ENCODE peak calls at places on chromosomes 2 and 18, in eight cellular contexts. T is A549; X is lower lobe of right lung; W is epithelial cell of esophagus; H is CD8-positive, alpha-beta T cell; J is astrocyte of the spinal cord; Y is lower leg skin; V is choroid plexus epithelial cell. F is an unnamed sample.

GRCh38 chr2:205685314-205686230 is 3.3 kb downstream of the NRP2 start:
- DNase-seq in W (peak), J (peak), X (peak), Y (no peak), V (peak), T (peak), H (no peak), F (no peak)

GRCh38 chr18:48777026-48777736 is 173.6 kb downstream of the SMAD7 start:
- DNase-seq in W (peak), J (peak), T (peak), Y (no peak), X (peak), H (peak), V (peak), F (no peak)

GRCh38 chr18:10524507-10525425 is 1.1 kb upstream of the NAPG start:
- DNase-seq in J (peak), H (no peak), Y (no peak), V (peak), T (no peak), W (peak), X (no peak), F (peak)

GRCh38 chr2:96274355-96275056 is 8.5 kb downstream of the CIAO1 start:
- DNase-seq in X (no peak), J (no peak), H (no peak), Y (no peak), V (no peak), W (no peak), T (no peak), F (no peak)

GRCh38 chr18:23135679-23136325 is 517 bp downstream of the CABLES1 start:
- DNase-seq in J (no peak), X (peak), H (peak), V (peak), T (no peak), W (peak), Y (no peak), F (no peak)

GRCh38 chr2:222319576-222320440 is 21.0 kb upstream of the PAX3 start:
- DNase-seq in J (no peak), W (peak), H (no peak), X (no peak), T (peak), Y (no peak), V (peak), F (no peak)

GRCh38 chr2:18597618-18598017 is 8.2 kb upstream of the NT5C1B start:
- DNase-seq in J (no peak), X (no peak), T (no peak), H (no peak), Y (no peak), W (no peak), V (no peak), F (no peak)

GRCh38 chr18:22987547-22988182 is 54.5 kb downstream of the RBBP8 start:
- DNase-seq in V (no peak), H (no peak), W (peak), T (no peak), J (no peak), X (no peak), Y (no peak), F (no peak)

GRCh38 chr18:55380574-55380973 is 207.4 kb downstream of the TCF4 start:
- DNase-seq in Y (no peak), T (no peak), J (no peak), W (no peak), X (no peak), V (peak), H (no peak), F (no peak)

GRCh38 chr2:64523667-64524603 is at the start of gene AFTPH:
- DNase-seq in W (peak), J (peak), H (peak), Y (peak), V (peak), X (peak), T (peak), F (peak)
- TF ChIP-seq CTCF in W (no peak), J (no peak), H (no peak), Y (no peak), V (no peak), X (no peak), T (no peak), F (no peak)

GRCh38 chr2:286774-287392 is 1.0 kb downstream of the ALKAL2 start:
- DNase-seq in T (no peak), X (no peak), W (no peak), Y (no peak), H (no peak), V (peak), J (no peak), F (no peak)

GRCh38 chr2:288743-289361 is 961 bp upstream of the ALKAL2 start:
- DNase-seq in X (no peak), Y (no peak), V (no peak), T (no peak), W (no peak), J (no peak), H (no peak), F (no peak)

GRCh38 chr2:288002-288742 is at the start of gene ALKAL2:
- DNase-seq in Y (no peak), H (no peak), J (no peak), X (peak), T (no peak), V (no peak), W (peak), F (no peak)

GRCh38 chr2:285990-286389 is 1.9 kb downstream of the ALKAL2 start:
- DNase-seq in W (no peak), Y (no peak), X (no peak), J (no peak), H (no peak), V (no peak), T (no peak), F (no peak)

DNA sequence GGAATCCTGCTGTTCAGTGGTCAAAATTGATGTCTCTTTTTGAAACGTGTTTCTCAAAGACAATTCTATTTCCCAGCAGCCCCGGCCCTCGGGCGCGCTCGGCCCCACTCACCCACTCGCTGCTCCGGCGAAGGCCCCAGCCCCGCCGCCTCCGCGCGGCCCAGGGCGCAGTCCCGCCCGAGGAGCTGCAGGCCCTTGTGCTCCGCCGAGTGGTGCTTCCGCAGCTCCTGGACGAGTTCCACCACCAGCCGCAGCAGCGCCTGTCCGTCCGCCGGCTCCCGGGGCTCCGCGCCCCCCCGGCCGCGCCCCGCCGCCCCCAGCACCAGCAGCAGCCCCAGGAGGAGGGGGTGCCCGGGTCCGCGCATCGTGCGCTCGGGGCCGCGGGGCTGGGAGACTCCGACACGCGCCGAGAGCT is 413 bp downstream of the ALKAL2 start:
- DNase-seq in W (peak), J (peak), V (peak), X (peak), H (no peak), T (no peak), Y (no peak), F (no peak)
- H3K4me3 ChIP-seq in W (no peak), J (no peak), V (peak), X (peak), H (no peak), T (no peak), Y (peak), F (peak)

GRCh38 chr2:233999182-233999581 is 51.3 kb upstream of the SPP2 start:
- DNase-seq in H (no peak), Y (no peak), X (no peak), T (no peak), W (no peak), V (no peak), J (no peak), F (no peak)

GRCh38 chr2:234003972-234004617 is 46.4 kb upstream of the SPP2 start:
- DNase-seq in Y (no peak), J (peak), W (peak), X (no peak), H (no peak), V (peak), T (peak), F (peak)

GRCh38 chr2:234005126-234005525 is 45.4 kb upstream of the SPP2 start:
- DNase-seq in T (no peak), J (no peak), V (no peak), H (no peak), Y (no peak), X (no peak), W (no peak), F (no peak)

GRCh38 chr2:234002281-234002680 is 48.2 kb upstream of the SPP2 start:
- DNase-seq in W (peak), V (no peak), J (no peak), H (no peak), X (no peak), T (no peak), Y (no peak), F (no peak)

DNA sequence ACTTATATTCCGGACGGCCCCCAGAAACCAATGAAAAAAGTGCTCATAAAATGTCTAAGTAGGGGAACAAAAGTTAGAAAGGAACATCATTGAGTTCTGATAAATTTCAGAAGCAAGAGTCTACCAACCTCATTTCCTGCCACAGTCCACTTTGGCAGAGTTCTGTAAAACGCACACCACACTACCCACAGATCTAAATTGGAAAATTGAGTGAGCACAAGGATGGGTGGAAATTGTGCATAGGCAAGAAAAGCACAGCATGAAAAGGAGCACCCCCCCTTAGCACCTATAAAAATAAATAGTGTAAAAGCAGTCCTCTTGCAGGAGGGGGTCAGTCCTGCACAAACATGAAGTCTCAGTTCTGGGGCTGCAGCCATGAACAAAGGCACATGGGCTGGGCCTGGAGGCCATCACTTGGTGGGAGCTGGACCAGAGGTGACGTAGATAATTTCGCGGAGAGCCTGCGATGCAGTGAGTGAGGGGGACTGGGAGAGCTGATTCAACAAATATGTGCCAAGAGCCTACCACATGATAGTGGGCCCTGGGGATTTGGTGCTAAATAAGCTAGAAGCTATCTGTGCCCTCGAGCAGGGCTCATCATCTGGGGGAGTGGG is 49.0 kb upstream of the SPP2 start:
- DNase-seq in X (no peak), J (no peak), W (no peak), H (no peak), Y (no peak), V (no peak), T (no peak), F (no peak)
- TF ChIP-seq CTCF in X (no peak), J (no peak), W (no peak), H (no peak), Y (no peak), V (no peak), T (no peak), F (no peak)

DNA sequence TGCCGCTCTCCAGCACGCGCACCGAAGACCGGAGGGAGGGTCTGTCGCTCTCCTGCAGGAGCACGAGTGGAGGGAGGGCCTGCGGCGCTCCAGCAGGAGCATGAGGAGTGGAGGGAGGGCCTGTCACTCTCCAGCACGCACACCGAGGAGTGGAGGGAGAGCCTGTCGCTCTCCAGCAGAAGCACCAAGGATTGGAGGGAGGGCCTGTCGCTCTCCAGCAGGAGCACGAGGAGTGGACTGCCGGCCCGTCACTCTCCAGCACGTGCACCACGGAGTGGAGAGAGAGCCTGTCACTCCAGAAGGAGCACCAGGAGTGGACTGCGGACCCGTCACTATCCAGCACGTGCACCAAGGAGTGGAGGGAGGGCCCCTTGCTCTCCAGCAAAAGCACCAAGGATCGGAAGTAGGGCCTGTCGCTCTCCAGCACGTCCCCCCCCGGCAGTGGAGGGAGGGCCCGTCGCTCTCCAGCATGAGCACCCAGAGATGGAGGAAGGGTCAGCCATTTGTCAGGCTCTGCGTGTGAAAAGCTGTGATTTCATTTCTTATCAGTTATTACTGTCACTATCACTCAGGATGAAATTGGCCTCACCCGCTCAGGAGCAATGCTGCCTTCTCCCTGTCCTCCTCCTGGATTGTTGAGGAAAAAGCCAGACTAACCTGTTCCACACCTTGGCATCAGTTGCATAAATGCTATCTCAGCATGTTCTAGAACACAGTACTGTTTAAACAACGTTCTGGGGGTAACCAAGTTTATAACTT is 35.9 kb downstream of the ADI1 start:
- DNase-seq in X (peak), T (peak), W (peak), V (peak), Y (no peak), H (no peak), J (peak), F (no peak)
- H3K4me3 ChIP-seq in X (peak), T (no peak), W (peak), V (no peak), Y (no peak), H (no peak), J (no peak), F (no peak)

DNA sequence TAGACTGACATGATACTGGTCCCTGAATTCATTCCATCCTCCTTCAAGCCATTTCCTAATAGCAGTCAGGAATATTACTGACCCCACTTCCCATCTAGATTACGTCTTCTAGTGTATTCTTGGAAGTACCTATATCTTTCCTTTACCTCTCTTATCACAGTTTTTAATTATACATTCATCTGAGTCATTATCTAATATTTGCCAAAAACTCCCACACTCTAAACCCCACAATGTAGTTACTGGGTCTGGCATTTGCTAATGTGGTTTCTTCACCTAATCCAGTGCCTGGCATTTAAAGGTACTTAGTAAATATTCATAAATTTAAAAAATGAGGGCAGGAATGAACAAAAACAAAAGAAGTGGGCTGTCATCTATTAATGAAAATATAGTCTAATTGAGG is 441.8 kb upstream of the SETBP1 start:
- DNase-seq in Y (no peak), T (no peak), V (no peak), X (no peak), J (no peak), H (no peak), W (no peak), F (no peak)
- TF ChIP-seq CTCF in Y (no peak), T (no peak), V (no peak), X (no peak), J (no peak), H (no peak), W (no peak), F (no peak)

GRCh38 chr2:236160366-236161081 is 7.7 kb downstream of the GBX2 start:
- DNase-seq in Y (no peak), H (no peak), T (no peak), W (no peak), V (no peak), X (no peak), J (no peak), F (no peak)

GRCh38 chr2:236157366-236157765 is 10.8 kb downstream of the GBX2 start:
- DNase-seq in V (no peak), T (no peak), J (no peak), H (no peak), X (no peak), Y (no peak), W (no peak), F (no peak)

GRCh38 chr2:236157815-236158498 is 10.2 kb downstream of the GBX2 start:
- DNase-seq in T (no peak), V (no peak), W (no peak), J (no peak), X (no peak), Y (no peak), H (peak), F (no peak)

GRCh38 chr2:236159778-236160170 is 8.4 kb downstream of the GBX2 start:
- DNase-seq in T (no peak), W (no peak), X (no peak), Y (no peak), H (no peak), V (no peak), J (no peak), F (no peak)

GRCh38 chr2:236158969-236159777 is 9.0 kb downstream of the GBX2 start:
- DNase-seq in H (peak), T (no peak), Y (no peak), X (no peak), W (no peak), J (no peak), V (no peak), F (no peak)
- H3K4me3 ChIP-seq in H (no peak), T (no peak), Y (no peak), X (no peak), W (no peak), J (no peak), V (no peak), F (no peak)

DNA sequence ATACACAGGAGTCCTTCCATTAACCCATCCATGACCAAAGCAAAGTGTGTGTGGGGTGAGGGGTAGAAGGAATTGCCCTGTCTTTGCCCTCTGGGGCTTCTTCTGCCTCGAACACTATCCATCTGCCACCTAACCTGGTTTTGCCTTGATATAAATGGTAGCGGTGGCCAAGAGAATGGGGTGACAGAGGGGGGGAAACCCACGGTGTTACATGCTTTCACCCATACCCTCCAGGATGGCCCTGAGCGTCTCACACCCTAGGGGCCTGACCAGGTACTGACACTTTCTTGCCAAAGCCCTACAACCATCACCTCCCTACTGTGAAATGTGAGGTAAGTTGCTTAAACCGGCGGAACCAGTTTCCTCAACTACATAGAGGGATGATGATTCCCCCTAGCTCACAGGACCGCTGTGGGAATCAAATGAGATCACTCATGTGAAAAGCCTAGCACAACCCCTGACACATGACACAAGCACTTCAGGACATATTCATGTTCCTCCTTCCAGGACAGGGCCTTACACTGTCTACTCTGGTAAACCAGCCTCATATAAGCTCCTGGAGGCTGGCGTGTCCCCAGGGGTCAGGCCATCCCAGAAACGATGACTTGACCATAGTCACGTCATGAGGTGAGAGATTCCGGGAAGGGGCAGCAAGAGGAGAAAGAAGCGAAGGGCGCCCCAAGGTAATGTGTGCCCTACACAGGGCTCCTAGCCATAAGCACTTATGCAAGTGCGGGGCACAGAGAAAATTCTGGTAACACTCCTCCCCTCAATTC is 49.7 kb downstream of the C2orf42 start:
- DNase-seq in H (peak), X (peak), J (peak), V (peak), T (peak), W (peak), Y (peak), F (no peak)
- TF ChIP-seq CTCF in H (peak), X (peak), J (peak), V (peak), T (no peak), W (peak), Y (no peak), F (peak)

GRCh38 chr2:209936106-209936663 is 66.3 kb upstream of the RPE start:
- DNase-seq in H (no peak), V (peak), J (peak), W (peak), X (no peak), Y (no peak), T (peak), F (no peak)

GRCh38 chr2:209937893-209938292 is 64.5 kb upstream of the RPE start:
- DNase-seq in W (no peak), X (no peak), J (peak), V (peak), T (no peak), Y (no peak), H (no peak), F (no peak)

GRCh38 chr2:209938906-209939305 is 63.5 kb upstream of the RPE start:
- DNase-seq in J (no peak), W (peak), V (no peak), Y (no peak), X (no peak), H (no peak), T (no peak), F (no peak)

GRCh38 chr2:209929369-209929768 is 73.1 kb upstream of the RPE start:
- DNase-seq in W (no peak), Y (no peak), J (no peak), T (no peak), H (no peak), V (no peak), X (no peak), F (no peak)

DNA sequence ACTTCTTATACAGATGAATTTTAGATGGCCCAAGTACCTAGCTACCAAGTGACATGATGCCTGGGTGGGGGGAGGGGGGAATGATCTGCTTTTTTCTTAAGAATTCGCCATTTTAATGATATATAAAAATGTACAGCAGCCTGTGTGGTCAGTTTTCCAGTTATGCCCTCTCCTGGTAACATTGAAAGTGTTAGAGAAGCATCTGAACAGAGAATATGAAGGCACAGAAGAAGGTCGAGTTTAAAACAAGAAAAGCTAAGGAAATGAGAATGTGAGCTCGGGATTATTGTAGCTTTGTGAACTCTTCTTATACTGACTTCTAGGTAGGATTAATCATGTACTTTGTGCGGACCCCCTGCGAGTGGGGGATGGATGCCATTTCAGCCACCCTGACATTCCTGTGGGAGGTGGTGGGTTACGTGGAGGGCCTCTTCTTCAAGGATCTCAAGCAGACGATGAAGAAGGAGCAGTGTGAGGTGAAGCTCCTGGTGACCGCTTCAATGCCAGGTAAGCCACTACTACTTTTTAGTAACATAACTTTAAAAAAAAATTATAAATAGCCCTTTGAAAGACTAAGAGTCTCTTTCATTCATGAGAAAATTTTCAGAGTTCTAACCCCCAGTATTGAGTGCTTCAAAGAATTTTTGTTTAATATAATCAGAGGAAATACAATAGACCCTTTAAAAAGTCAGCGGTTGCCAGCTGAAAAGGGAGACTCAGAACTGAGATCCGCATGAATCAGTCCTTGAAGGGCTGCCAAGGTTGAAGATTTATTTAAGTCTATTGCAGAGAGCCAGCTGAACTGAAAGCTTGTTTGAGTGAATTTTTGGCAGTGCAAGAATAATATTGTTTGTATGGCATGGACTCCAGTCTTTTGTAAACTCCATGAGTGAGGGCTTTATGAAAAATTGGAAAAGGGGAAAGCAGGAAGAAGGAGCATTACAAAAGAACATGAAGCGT is 68.7 kb upstream of the RPE start:
- DNase-seq in J (peak), W (peak), Y (no peak), V (peak), X (no peak), T (no peak), H (no peak), F (peak)
- H3K4me3 ChIP-seq in J (peak), W (no peak), Y (no peak), V (no peak), X (no peak), T (no peak), H (no peak), F (peak)

F was measured in astrocyte of the cerebellum.